ENCODE peak calls at places on chromosomes 11 and 22, in nine cellular contexts. One of them, this sample, is unnamed. For H3K4me1, the result is how much of the 10 kb centered on the place peaks cover.

GRCh38 chr11:110279881-110280280 is 16.5 kb downstream of the RDX start:
- DNase-seq in CD4-positive, alpha-beta memory T cell: no peak
- DNase-seq in fibroblast of lung: no peak
- DNase-seq in CD8-positive, alpha-beta T cell: no peak
- DNase-seq in esophagus squamous epithelium: no peak
- DNase-seq in stomach: no peak
- DNase-seq in sigmoid colon: no peak
- DNase-seq in heart left ventricle: no peak
- DNase-seq in mesenchymal stem cell: no peak
- DNase-seq in this sample: no peak

GRCh38 chr11:62560566-62561103 is 13.1 kb downstream of the EEF1G start:
- DNase-seq in CD8-positive, alpha-beta T cell: peak
- DNase-seq in heart left ventricle: peak
- DNase-seq in sigmoid colon: peak
- DNase-seq in CD4-positive, alpha-beta memory T cell: peak
- DNase-seq in esophagus squamous epithelium: no peak
- DNase-seq in fibroblast of lung: peak
- DNase-seq in mesenchymal stem cell: peak
- DNase-seq in stomach: peak
- DNase-seq in this sample: peak

GRCh38 chr22:39290724-39291161 is 28.7 kb downstream of the RPL3 start:
- DNase-seq in CD8-positive, alpha-beta T cell: no peak
- DNase-seq in mesenchymal stem cell: peak
- DNase-seq in CD4-positive, alpha-beta memory T cell: no peak
- DNase-seq in sigmoid colon: peak
- DNase-seq in heart left ventricle: peak
- DNase-seq in fibroblast of lung: peak
- DNase-seq in stomach: peak
- DNase-seq in esophagus squamous epithelium: no peak
- DNase-seq in this sample: no peak

GRCh38 chr22:38285015-38285414 is 12.2 kb upstream of the TMEM184B start:
- DNase-seq in mesenchymal stem cell: no peak
- DNase-seq in fibroblast of lung: no peak
- DNase-seq in esophagus squamous epithelium: no peak
- DNase-seq in sigmoid colon: no peak
- DNase-seq in heart left ventricle: no peak
- DNase-seq in CD4-positive, alpha-beta memory T cell: no peak
- DNase-seq in CD8-positive, alpha-beta T cell: no peak
- DNase-seq in stomach: no peak
- DNase-seq in this sample: no peak

GRCh38 chr22:40671796-40672360 is 7.4 kb upstream of the MCHR1 start:
- DNase-seq in CD8-positive, alpha-beta T cell: no peak
- DNase-seq in mesenchymal stem cell: no peak
- DNase-seq in fibroblast of lung: no peak
- DNase-seq in stomach: no peak
- DNase-seq in CD4-positive, alpha-beta memory T cell: no peak
- DNase-seq in esophagus squamous epithelium: no peak
- DNase-seq in sigmoid colon: no peak
- DNase-seq in heart left ventricle: no peak
- DNase-seq in this sample: no peak

GRCh38 chr22:45812910-45813309 is 141.3 kb downstream of the ATXN10 start:
- DNase-seq in fibroblast of lung: no peak
- DNase-seq in CD4-positive, alpha-beta memory T cell: no peak
- DNase-seq in CD8-positive, alpha-beta T cell: no peak
- DNase-seq in sigmoid colon: no peak
- DNase-seq in heart left ventricle: no peak
- DNase-seq in esophagus squamous epithelium: no peak
- DNase-seq in stomach: no peak
- DNase-seq in mesenchymal stem cell: no peak
- DNase-seq in this sample: no peak

GRCh38 chr11:78424334-78425270 is 7.0 kb upstream of the GAB2 start:
- DNase-seq in stomach: no peak
- DNase-seq in CD4-positive, alpha-beta memory T cell: no peak
- DNase-seq in sigmoid colon: no peak
- DNase-seq in fibroblast of lung: peak
- DNase-seq in esophagus squamous epithelium: no peak
- DNase-seq in heart left ventricle: no peak
- DNase-seq in CD8-positive, alpha-beta T cell: no peak
- DNase-seq in mesenchymal stem cell: peak
- DNase-seq in this sample: no peak

GRCh38 chr11:88508558-88508807 is 170.9 kb upstream of the CTSC start:
- DNase-seq in sigmoid colon: no peak
- DNase-seq in heart left ventricle: no peak
- DNase-seq in CD4-positive, alpha-beta memory T cell: no peak
- DNase-seq in stomach: no peak
- DNase-seq in fibroblast of lung: no peak
- DNase-seq in CD8-positive, alpha-beta T cell: no peak
- DNase-seq in esophagus squamous epithelium: no peak
- DNase-seq in mesenchymal stem cell: no peak
- DNase-seq in this sample: no peak

GRCh38 chr11:13959001-13959400 is 3.5 kb upstream of the SPON1 start:
- DNase-seq in mesenchymal stem cell: no peak
- DNase-seq in fibroblast of lung: no peak
- DNase-seq in stomach: no peak
- DNase-seq in sigmoid colon: no peak
- DNase-seq in esophagus squamous epithelium: no peak
- DNase-seq in heart left ventricle: no peak
- DNase-seq in CD8-positive, alpha-beta T cell: no peak
- DNase-seq in CD4-positive, alpha-beta memory T cell: no peak
- DNase-seq in this sample: no peak

GRCh38 chr11:113087716-113088115 is 126.5 kb downstream of the NCAM1 start:
- DNase-seq in heart left ventricle: no peak
- DNase-seq in stomach: no peak
- DNase-seq in sigmoid colon: no peak
- DNase-seq in mesenchymal stem cell: no peak
- DNase-seq in CD8-positive, alpha-beta T cell: no peak
- DNase-seq in esophagus squamous epithelium: no peak
- DNase-seq in fibroblast of lung: no peak
- DNase-seq in CD4-positive, alpha-beta memory T cell: no peak
- DNase-seq in this sample: no peak

GRCh38 chr11:12457030-12457600 is 79.7 kb downstream of the PARVA start:
- DNase-seq in CD4-positive, alpha-beta memory T cell: no peak
- DNase-seq in esophagus squamous epithelium: no peak
- DNase-seq in heart left ventricle: no peak
- DNase-seq in sigmoid colon: no peak
- DNase-seq in fibroblast of lung: peak
- DNase-seq in CD8-positive, alpha-beta T cell: no peak
- DNase-seq in stomach: no peak
- DNase-seq in mesenchymal stem cell: peak
- DNase-seq in this sample: no peak

GRCh38 chr11:12454782-12455181 is 77.4 kb downstream of the PARVA start:
- DNase-seq in mesenchymal stem cell: no peak
- DNase-seq in sigmoid colon: no peak
- DNase-seq in heart left ventricle: no peak
- DNase-seq in CD4-positive, alpha-beta memory T cell: no peak
- DNase-seq in CD8-positive, alpha-beta T cell: no peak
- DNase-seq in fibroblast of lung: peak
- DNase-seq in esophagus squamous epithelium: no peak
- DNase-seq in stomach: no peak
- DNase-seq in this sample: no peak

GRCh38 chr11:12453243-12453642 is 75.9 kb downstream of the PARVA start:
- DNase-seq in stomach: no peak
- DNase-seq in heart left ventricle: no peak
- DNase-seq in sigmoid colon: no peak
- DNase-seq in fibroblast of lung: no peak
- DNase-seq in esophagus squamous epithelium: no peak
- DNase-seq in mesenchymal stem cell: no peak
- DNase-seq in CD8-positive, alpha-beta T cell: no peak
- DNase-seq in CD4-positive, alpha-beta memory T cell: no peak
- DNase-seq in this sample: no peak

GRCh38 chr11:12458042-12458441 is 80.7 kb downstream of the PARVA start:
- DNase-seq in heart left ventricle: no peak
- DNase-seq in esophagus squamous epithelium: no peak
- DNase-seq in fibroblast of lung: no peak
- DNase-seq in CD4-positive, alpha-beta memory T cell: no peak
- DNase-seq in stomach: no peak
- DNase-seq in CD8-positive, alpha-beta T cell: no peak
- DNase-seq in mesenchymal stem cell: no peak
- DNase-seq in sigmoid colon: peak
- DNase-seq in this sample: no peak

GRCh38 chr11:12455938-12456337 is 78.6 kb downstream of the PARVA start:
- DNase-seq in esophagus squamous epithelium: no peak
- DNase-seq in CD8-positive, alpha-beta T cell: no peak
- DNase-seq in CD4-positive, alpha-beta memory T cell: no peak
- DNase-seq in sigmoid colon: no peak
- DNase-seq in mesenchymal stem cell: peak
- DNase-seq in stomach: no peak
- DNase-seq in heart left ventricle: no peak
- DNase-seq in fibroblast of lung: peak
- DNase-seq in this sample: no peak
- H3K4me3 ChIP-seq in esophagus squamous epithelium: no peak
- H3K4me3 ChIP-seq in CD8-positive, alpha-beta T cell: no peak
- H3K4me3 ChIP-seq in CD4-positive, alpha-beta memory T cell: no peak
- H3K4me3 ChIP-seq in sigmoid colon: no peak
- H3K4me3 ChIP-seq in mesenchymal stem cell: peak
- H3K4me3 ChIP-seq in stomach: no peak
- H3K4me3 ChIP-seq in heart left ventricle: no peak
- H3K4me3 ChIP-seq in fibroblast of lung: no peak
- H3K4me3 ChIP-seq in this sample: no peak

DNA sequence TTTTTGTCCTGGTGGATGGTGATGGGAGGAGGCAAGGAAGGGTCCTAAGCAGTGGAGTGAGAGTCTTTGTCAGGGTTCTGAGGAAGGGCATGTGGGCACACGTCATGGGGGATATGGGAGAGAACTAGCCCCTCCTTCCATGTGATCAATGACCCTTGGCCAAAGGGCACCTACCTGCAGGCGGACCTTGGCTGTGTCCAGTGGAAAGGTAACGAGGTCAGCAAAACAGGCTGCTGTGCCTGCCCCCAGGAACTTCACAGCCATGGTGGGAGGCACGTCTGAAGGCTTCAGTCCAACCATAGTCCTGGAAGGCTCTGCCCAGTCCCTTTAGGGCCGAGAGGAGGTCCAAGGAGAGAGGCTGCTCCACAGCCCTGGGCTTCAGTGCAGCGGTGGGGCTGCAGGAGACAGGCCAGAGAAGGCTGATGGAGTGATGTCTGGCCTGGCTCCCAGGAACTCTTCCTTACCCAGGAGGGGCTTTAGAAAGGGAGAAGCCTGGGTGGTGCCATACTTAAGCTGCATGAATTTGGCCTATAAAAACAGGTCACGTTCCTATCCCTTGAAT is 2.1 kb downstream of the UCP3 start:
- DNase-seq in stomach: no peak
- DNase-seq in sigmoid colon: peak
- DNase-seq in esophagus squamous epithelium: no peak
- DNase-seq in heart left ventricle: no peak
- DNase-seq in CD8-positive, alpha-beta T cell: no peak
- DNase-seq in CD4-positive, alpha-beta memory T cell: no peak
- DNase-seq in fibroblast of lung: no peak
- DNase-seq in mesenchymal stem cell: no peak
- DNase-seq in this sample: no peak
- H3K4me1 ChIP-seq in stomach: under half
- H3K4me1 ChIP-seq in sigmoid colon: under half
- H3K4me1 ChIP-seq in esophagus squamous epithelium: under half
- H3K4me1 ChIP-seq in heart left ventricle: under half
- H3K4me1 ChIP-seq in CD8-positive, alpha-beta T cell: half or more
- H3K4me1 ChIP-seq in CD4-positive, alpha-beta memory T cell: half or more
- H3K4me1 ChIP-seq in fibroblast of lung: under half
- H3K4me1 ChIP-seq in mesenchymal stem cell: under half
- H3K4me1 ChIP-seq in this sample: half or more

DNA sequence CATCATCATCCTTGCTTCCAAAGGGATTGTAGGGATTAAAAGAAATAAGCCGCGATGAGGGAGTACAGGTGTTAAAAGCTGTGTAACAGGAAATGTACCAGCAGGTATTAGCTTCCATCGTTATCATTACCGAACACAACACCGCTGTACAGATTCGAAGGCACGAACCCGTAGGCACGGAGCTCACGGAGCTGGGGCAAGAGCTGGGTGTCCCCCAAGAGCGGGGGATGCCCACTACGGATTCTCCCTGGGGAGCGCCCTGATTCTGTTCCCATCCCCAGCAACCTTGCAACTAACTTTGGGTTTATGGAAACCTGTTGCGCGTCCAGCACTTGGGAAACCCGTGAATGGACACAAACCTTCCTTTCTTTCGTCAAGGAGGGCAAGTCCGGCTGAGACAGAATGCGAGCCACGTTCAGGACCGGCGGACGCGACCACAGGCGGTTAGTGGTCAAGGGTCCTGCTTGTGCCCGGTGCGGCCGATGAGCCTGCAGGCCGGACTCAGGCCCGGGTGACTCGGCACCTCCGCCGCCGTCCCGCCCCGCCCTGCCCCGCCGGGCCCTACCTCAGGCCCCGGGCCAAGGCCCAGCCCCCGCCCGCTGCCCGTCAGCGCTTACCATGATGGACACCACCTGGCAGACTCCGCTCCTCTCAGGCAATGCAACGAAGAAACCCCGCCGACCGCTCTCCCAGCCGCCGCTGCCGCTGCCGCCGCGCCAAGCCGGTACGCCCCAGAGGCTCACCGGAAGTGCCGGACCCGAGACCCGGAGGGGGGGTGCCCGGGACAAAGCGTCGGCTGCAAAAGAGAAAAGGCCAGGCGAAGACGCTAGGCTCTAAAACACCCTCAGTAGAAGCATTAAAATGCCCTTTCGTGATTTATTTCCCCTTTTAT is at the start of gene UFD1:
- DNase-seq in esophagus squamous epithelium: no peak
- DNase-seq in sigmoid colon: peak
- DNase-seq in CD8-positive, alpha-beta T cell: peak
- DNase-seq in mesenchymal stem cell: peak
- DNase-seq in fibroblast of lung: peak
- DNase-seq in CD4-positive, alpha-beta memory T cell: peak
- DNase-seq in stomach: peak
- DNase-seq in heart left ventricle: peak
- DNase-seq in this sample: peak
- H3K4me3 ChIP-seq in esophagus squamous epithelium: peak
- H3K4me3 ChIP-seq in sigmoid colon: peak
- H3K4me3 ChIP-seq in CD8-positive, alpha-beta T cell: peak
- H3K4me3 ChIP-seq in mesenchymal stem cell: peak
- H3K4me3 ChIP-seq in fibroblast of lung: peak
- H3K4me3 ChIP-seq in CD4-positive, alpha-beta memory T cell: peak
- H3K4me3 ChIP-seq in stomach: peak
- H3K4me3 ChIP-seq in heart left ventricle: peak
- H3K4me3 ChIP-seq in this sample: peak

GRCh38 chr11:121953122-121953521 is 162.9 kb downstream of the BLID start:
- DNase-seq in heart left ventricle: no peak
- DNase-seq in sigmoid colon: no peak
- DNase-seq in CD4-positive, alpha-beta memory T cell: no peak
- DNase-seq in mesenchymal stem cell: no peak
- DNase-seq in stomach: no peak
- DNase-seq in esophagus squamous epithelium: no peak
- DNase-seq in CD8-positive, alpha-beta T cell: no peak
- DNase-seq in fibroblast of lung: no peak
- DNase-seq in this sample: no peak

GRCh38 chr11:121964591-121964990 is 151.4 kb downstream of the BLID start:
- DNase-seq in fibroblast of lung: peak
- DNase-seq in stomach: no peak
- DNase-seq in mesenchymal stem cell: peak
- DNase-seq in heart left ventricle: no peak
- DNase-seq in sigmoid colon: no peak
- DNase-seq in esophagus squamous epithelium: no peak
- DNase-seq in CD8-positive, alpha-beta T cell: no peak
- DNase-seq in CD4-positive, alpha-beta memory T cell: no peak
- DNase-seq in this sample: no peak

GRCh38 chr11:121958323-121958977 is 157.6 kb downstream of the BLID start:
- DNase-seq in mesenchymal stem cell: no peak
- DNase-seq in CD8-positive, alpha-beta T cell: no peak
- DNase-seq in stomach: no peak
- DNase-seq in fibroblast of lung: no peak
- DNase-seq in CD4-positive, alpha-beta memory T cell: no peak
- DNase-seq in heart left ventricle: no peak
- DNase-seq in esophagus squamous epithelium: no peak
- DNase-seq in sigmoid colon: no peak
- DNase-seq in this sample: no peak

GRCh38 chr11:121961228-121961860 is 154.7 kb downstream of the BLID start:
- DNase-seq in stomach: no peak
- DNase-seq in CD4-positive, alpha-beta memory T cell: no peak
- DNase-seq in heart left ventricle: no peak
- DNase-seq in CD8-positive, alpha-beta T cell: no peak
- DNase-seq in mesenchymal stem cell: peak
- DNase-seq in esophagus squamous epithelium: no peak
- DNase-seq in fibroblast of lung: peak
- DNase-seq in sigmoid colon: no peak
- DNase-seq in this sample: no peak

GRCh38 chr11:121958978-121959340 is 157.1 kb downstream of the BLID start:
- DNase-seq in esophagus squamous epithelium: no peak
- DNase-seq in heart left ventricle: no peak
- DNase-seq in fibroblast of lung: peak
- DNase-seq in sigmoid colon: no peak
- DNase-seq in CD4-positive, alpha-beta memory T cell: no peak
- DNase-seq in CD8-positive, alpha-beta T cell: no peak
- DNase-seq in mesenchymal stem cell: no peak
- DNase-seq in stomach: no peak
- DNase-seq in this sample: no peak
- H3K4me1 ChIP-seq in esophagus squamous epithelium: under half
- H3K4me1 ChIP-seq in heart left ventricle: under half
- H3K4me1 ChIP-seq in fibroblast of lung: under half
- H3K4me1 ChIP-seq in sigmoid colon: under half
- H3K4me1 ChIP-seq in CD4-positive, alpha-beta memory T cell: under half
- H3K4me1 ChIP-seq in CD8-positive, alpha-beta T cell: under half
- H3K4me1 ChIP-seq in mesenchymal stem cell: under half
- H3K4me1 ChIP-seq in stomach: under half
- H3K4me1 ChIP-seq in this sample: under half

This sample was measured in CD4-positive, CD25-positive, alpha-beta regulatory T cell.